ENCODE peak calls at places on chromosomes 7 and 10, in ten cellular contexts. Z is colonic mucosa; H is left lung; E is aorta; U is heart right ventricle; X is body of pancreas; N is H9; R is CD4-positive, CD25-positive, alpha-beta regulatory T cell; O is stomach; B is spleen. G is an unnamed sample.
A peak's percentile ranks its signal among the peaks of the same experiment; 100 is the strongest.

GRCh38 chr7:21902240-21902639 is 43.5 kb downstream of the CDCA7L start:
- DNase-seq in Z (no peak), H (no peak), E (no peak), U (no peak), X (no peak), N (no peak), R (no peak), O (no peak), B (no peak), G (no peak)

GRCh38 chr10:68074775-68075549 is at the start of gene HERC4:
- DNase-seq in Z (peak; percentile 95), H (peak; percentile 98), E (peak; percentile 99), U (peak; percentile 96), X (peak; percentile 95), N (peak; percentile 94), R (peak; percentile 89), O (peak; percentile 94), B (peak; percentile 97), G (peak; percentile 98)

GRCh38 chr10:96972264-96972663 is 140.2 kb downstream of the LCOR start:
- DNase-seq in Z (no peak), H (no peak), E (no peak), U (no peak), X (no peak), N (no peak), R (no peak), O (no peak), B (no peak), G (no peak)

GRCh38 chr10:116743266-116744064 is 1.1 kb upstream of the HSPA12A start:
- DNase-seq in Z (no peak), H (no peak), E (peak; percentile 93), U (no peak), X (no peak), N (no peak), R (no peak), O (no peak), B (no peak), G (no peak)

GRCh38 chr7:98760201-98760651 is 109.6 kb downstream of the TMEM130 start:
- DNase-seq in Z (no peak), H (peak; percentile 42), E (peak; percentile 88), U (no peak), X (no peak), N (no peak), R (no peak), O (no peak), B (no peak), G (no peak)

GRCh38 chr10:6269953-6270867 is 67.5 kb downstream of the PFKFB3 start:
- DNase-seq in Z (peak; percentile 18), H (no peak), E (no peak), U (no peak), X (no peak), N (no peak), R (peak; percentile 77), O (peak; percentile 38), B (peak; percentile 84), G (no peak)

GRCh38 chr7:23712368-23713284 is 2.6 kb downstream of the STK31 start:
- DNase-seq in Z (no peak), H (no peak), E (no peak), U (no peak), X (no peak), N (no peak), R (peak; percentile 48), O (no peak), B (no peak), G (no peak)

GRCh38 chr10:9685596-9685995 is 1332.1 kb upstream of the CELF2 start:
- DNase-seq in Z (no peak), H (no peak), E (no peak), U (no peak), X (no peak), N (no peak), R (no peak), O (no peak), B (no peak), G (no peak)

GRCh38 chr7:144817001-144817400 is 18.9 kb downstream of the TPK1 start:
- DNase-seq in Z (no peak), H (no peak), E (no peak), U (no peak), X (no peak), N (no peak), R (no peak), O (no peak), B (no peak), G (no peak)

GRCh38 chr10:50619882-50620281 is 3.9 kb downstream of the SGMS1 start:
- DNase-seq in Z (no peak), H (no peak), E (no peak), U (no peak), X (no peak), N (no peak), R (no peak), O (no peak), B (no peak), G (no peak)

GRCh38 chr7:3978839-3979238 is 677.8 kb downstream of the SDK1 start:
- DNase-seq in Z (no peak), H (peak; percentile 49), E (no peak), U (no peak), X (no peak), N (no peak), R (no peak), O (no peak), B (no peak), G (no peak)

GRCh38 chr7:122532406-122533269 is 166.3 kb downstream of the RNF133 start:
- DNase-seq in Z (no peak), H (no peak), E (no peak), U (no peak), X (no peak), N (peak; percentile 59), R (no peak), O (no peak), B (no peak), G (no peak)

GRCh38 chr7:66720571-66720970 is 20.0 kb upstream of the RABGEF1 start:
- DNase-seq in Z (no peak), H (no peak), E (no peak), U (no peak), X (no peak), N (no peak), R (no peak), O (no peak), B (no peak), G (no peak)

GRCh38 chr10:95247881-95248583 is 42.8 kb downstream of the PDLIM1 start:
- DNase-seq in Z (no peak), H (no peak), E (no peak), U (no peak), X (no peak), N (no peak), R (no peak), O (no peak), B (no peak), G (no peak)
- H3K27ac ChIP-seq in Z (no peak overlapping the region), H (peak overlapping the region; percentile 60), E (peak overlapping the region; percentile 69), U (peak overlapping the region; percentile 13), X (no peak overlapping the region), N (no peak overlapping the region), R (no peak overlapping the region), O (peak overlapping the region; percentile 54), B (peak overlapping the region; percentile 40), G (peak overlapping the region; percentile 28)

GRCh38 chr10:69087600-69088470 is at the start of gene SRGN:
- DNase-seq in Z (peak; percentile 67), H (no peak), E (no peak), U (no peak), X (peak; percentile 40), N (no peak), R (peak; percentile 87), O (peak; percentile 70), B (peak; percentile 79), G (no peak)

GRCh38 chr10:69089638-69090599 is 2.0 kb downstream of the SRGN start:
- DNase-seq in Z (peak; percentile 37), H (no peak), E (no peak), U (no peak), X (no peak), N (no peak), R (peak; percentile 85), O (peak; percentile 51), B (peak; percentile 84), G (no peak)

GRCh38 chr10:69088801-69089501 is 1.0 kb downstream of the SRGN start:
- DNase-seq in Z (no peak), H (no peak), E (no peak), U (no peak), X (no peak), N (no peak), R (peak; percentile 85), O (no peak), B (no peak), G (no peak)

GRCh38 chr10:69086131-69086530 is 1.8 kb upstream of the SRGN start:
- DNase-seq in Z (no peak), H (no peak), E (no peak), U (no peak), X (no peak), N (no peak), R (no peak), O (no peak), B (no peak), G (no peak)

DNA sequence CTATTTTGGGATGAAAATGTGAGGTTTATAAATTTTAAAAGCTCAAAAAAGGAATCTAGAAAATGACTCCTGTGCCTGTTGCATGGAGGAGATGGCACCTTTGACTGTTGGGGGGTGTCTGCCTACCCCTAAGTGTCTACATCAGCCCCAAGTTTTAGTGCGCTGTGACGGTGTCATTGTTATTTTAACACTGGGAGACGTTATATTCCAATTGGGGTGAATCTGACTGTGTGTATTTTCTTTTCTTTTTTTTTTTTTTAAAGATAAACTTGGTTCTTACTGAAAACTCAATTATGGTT is 517 bp downstream of the SRGN start:
- DNase-seq in Z (no peak), H (no peak), E (no peak), U (no peak), X (no peak), N (no peak), R (no peak), O (no peak), B (no peak), G (no peak)
- H3K4me1 ChIP-seq in Z (no peaks in the 10 kb centered on the region), H (no peaks in the 10 kb centered on the region), E (peaks cover 6% of the 10 kb centered on the region), U (peaks cover 10% of the 10 kb centered on the region), X (peaks cover 5% of the 10 kb centered on the region), N (no peaks in the 10 kb centered on the region), R (peaks cover 45% of the 10 kb centered on the region), O (no peaks in the 10 kb centered on the region), B (peaks cover 74% of the 10 kb centered on the region), G (peaks cover 19% of the 10 kb centered on the region)

DNA sequence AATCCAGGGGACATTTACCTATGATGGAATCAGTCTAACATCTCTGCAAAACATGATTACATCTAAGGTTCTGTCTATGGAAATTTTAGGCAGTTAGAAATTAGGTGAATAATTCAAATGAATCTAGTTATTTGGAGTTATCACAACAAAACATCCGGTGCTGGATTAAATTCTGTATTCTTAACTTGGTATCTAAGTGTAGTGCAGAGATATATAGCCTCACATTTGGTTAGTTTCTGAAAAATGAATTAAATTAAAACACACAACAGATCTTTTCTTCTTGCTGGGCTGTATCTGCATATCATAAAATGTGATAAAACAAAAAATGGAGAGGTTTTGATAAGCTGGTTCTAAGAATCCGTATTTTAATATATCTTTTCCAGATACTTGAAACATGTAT is 354.1 kb downstream of the PCLO start:
- DNase-seq in Z (no peak), H (no peak), E (no peak), U (no peak), X (no peak), N (no peak), R (no peak), O (no peak), B (no peak), G (no peak)
- H3K27me3 ChIP-seq in Z (no peaks in the 10 kb centered on the region), H (no peaks in the 10 kb centered on the region), E (no peaks in the 10 kb centered on the region), U (no peaks in the 10 kb centered on the region), X (no peaks in the 10 kb centered on the region), N (no peaks in the 10 kb centered on the region), R (no peaks in the 10 kb centered on the region), O (no peaks in the 10 kb centered on the region), B (no peaks in the 10 kb centered on the region), G (no peaks in the 10 kb centered on the region)

DNA sequence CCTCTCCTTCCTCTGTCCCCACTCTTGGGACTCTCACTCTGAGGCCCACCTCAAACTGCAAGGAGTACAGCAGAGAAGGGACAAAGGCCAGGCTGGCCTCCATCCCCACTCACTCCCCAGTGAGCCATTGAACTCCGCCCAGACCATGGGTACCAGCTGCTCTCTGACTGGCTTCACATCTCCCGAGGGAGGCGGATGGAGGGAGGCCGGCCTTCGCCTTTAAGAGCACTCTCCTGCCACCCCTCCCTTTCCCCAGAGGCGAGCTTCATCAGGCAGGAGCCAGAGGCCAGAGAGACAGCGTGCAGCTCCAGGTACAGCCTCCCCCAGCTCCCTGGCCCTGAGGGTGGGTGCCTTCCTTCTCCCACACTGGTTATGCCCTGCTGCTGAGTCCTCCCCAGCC is 1.8 kb upstream of the LDB3 start:
- DNase-seq in Z (no peak), H (peak; percentile 34), E (no peak), U (peak; percentile 72), X (no peak), N (no peak), R (no peak), O (no peak), B (no peak), G (no peak)
- H3K27ac ChIP-seq in Z (no peak overlapping the region), H (no peak overlapping the region), E (peak overlapping the region; percentile 78), U (peak overlapping the region; percentile 99), X (no peak overlapping the region), N (no peak overlapping the region), R (no peak overlapping the region), O (no peak overlapping the region), B (no peak overlapping the region), G (no peak overlapping the region)